ENCODE peak calls at places on chromosomes 13 and 19, in six cellular contexts. X, S, E, F, U and J are unnamed samples.

GRCh38 chr13:23321534-23322241 is 111.8 kb downstream of the SACS start:
- DNase-seq in F (peak; percentile 26), S (no peak), X (no peak), U (peak; percentile 17), E (no peak), J (no peak)

GRCh38 chr13:66506031-66506777 is 723.9 kb downstream of the PCDH9 start:
- DNase-seq in S (no peak), E (no peak), X (no peak), F (no peak), U (no peak), J (no peak)

GRCh38 chr13:41780736-41781708 is 179.9 kb downstream of the VWA8 start:
- DNase-seq in S (no peak), E (no peak), F (no peak), U (no peak), X (no peak), J (no peak)

GRCh38 chr19:2016041-2016807 is 710 bp upstream of the BTBD2 start:
- DNase-seq in X (no peak), U (peak; percentile 84), E (no peak), S (peak; percentile 69), F (peak; percentile 73), J (peak; percentile 75)

GRCh38 chr19:45762870-45763631 is 6.0 kb downstream of the SIX5 start:
- DNase-seq in U (no peak), F (no peak), E (no peak), X (no peak), S (no peak), J (no peak)

GRCh38 chr13:105918842-105919741 is 616.4 kb downstream of the EFNB2 start:
- DNase-seq in S (peak; percentile 54), E (no peak), X (no peak), U (peak; percentile 80), F (peak; percentile 88), J (peak; percentile 6)

GRCh38 chr13:99320693-99321481 is 13.7 kb upstream of the GPR183 start:
- DNase-seq in F (peak; percentile 68), E (no peak), X (no peak), S (no peak), U (no peak), J (no peak)

GRCh38 chr19:28794301-28794700 is 418.6 kb downstream of the UQCRFS1 start:
- DNase-seq in U (no peak), S (no peak), X (no peak), F (no peak), E (no peak), J (no peak)

GRCh38 chr19:588093-588742 is 1.5 kb upstream of the HCN2 start:
- DNase-seq in S (peak; percentile 70), X (peak; percentile 61), F (peak; percentile 69), E (no peak), U (peak; percentile 76), J (peak; percentile 70)

GRCh38 chr13:61255035-61255796 is 160.4 kb downstream of the PCDH20 start:
- DNase-seq in X (no peak), S (no peak), F (peak; percentile 2), E (no peak), U (no peak), J (no peak)

GRCh38 chr13:60062502-60062901 is 101.2 kb downstream of the DIAPH3 start:
- DNase-seq in E (no peak), U (no peak), F (no peak), S (no peak), X (no peak), J (no peak)

GRCh38 chr13:36146513-36147276 is 15.5 kb upstream of the DCLK1 start:
- DNase-seq in X (no peak), E (no peak), U (no peak), S (no peak), F (no peak), J (no peak)

GRCh38 chr13:54383604-54384003 is 1355.0 kb downstream of the OLFM4 start:
- DNase-seq in F (no peak), U (no peak), X (no peak), S (no peak), E (no peak), J (no peak)

GRCh38 chr19:45994456-45994988 is 745 bp upstream of the CCDC61 start:
- DNase-seq in U (no peak), S (no peak), X (no peak), E (no peak), F (no peak), J (no peak)

GRCh38 chr13:77298403-77298802 is 28.5 kb downstream of the MYCBP2 start:
- DNase-seq in U (no peak), X (no peak), F (no peak), S (no peak), E (no peak), J (no peak)

GRCh38 chr19:482186-483041 is 13.9 kb upstream of the MADCAM1 start:
- DNase-seq in U (no peak), X (no peak), F (no peak), S (no peak), E (no peak), J (no peak)

DNA sequence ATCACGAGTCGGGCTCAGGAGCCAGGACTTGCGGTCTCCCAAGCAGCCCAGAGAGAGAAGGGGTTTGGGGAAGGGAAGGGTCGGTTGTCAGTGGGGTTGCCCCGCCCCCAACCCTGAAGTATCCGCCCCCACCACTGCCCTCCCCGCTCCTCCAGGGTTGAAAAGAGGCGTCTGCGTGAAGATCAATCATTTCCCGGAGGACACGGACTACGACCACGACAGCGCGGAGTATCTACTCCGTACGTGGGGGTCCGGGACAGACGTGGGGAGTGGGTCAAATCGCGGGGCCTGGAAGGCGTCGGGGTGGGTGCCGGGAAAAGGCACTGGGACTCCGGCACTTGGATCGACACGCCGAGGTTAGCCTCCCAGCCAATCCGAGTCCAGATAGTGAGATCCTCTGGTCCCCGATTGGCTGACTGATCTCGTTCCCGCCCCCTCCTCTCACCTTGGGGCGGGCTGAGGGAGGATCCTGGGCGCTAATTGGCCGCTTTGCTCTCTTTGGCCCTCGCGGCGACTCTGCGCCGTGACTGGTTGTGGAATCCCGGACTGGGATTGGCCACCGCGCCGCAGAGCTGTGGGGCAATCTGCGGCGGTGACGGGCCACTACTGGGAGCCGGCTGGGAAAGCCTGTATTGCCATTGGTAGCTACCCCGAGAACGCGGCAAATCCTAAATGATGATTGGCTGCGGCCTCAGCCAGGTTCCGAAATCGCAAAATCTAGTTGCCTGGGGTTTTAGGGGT is 13.3 kb upstream of the CACNG6 start:
- DNase-seq in F (peak; percentile 40), U (no peak), X (peak; percentile 90), E (no peak), S (no peak), J (no peak)
- TF ChIP-seq POLR2AphosphoS5 in F (no peak), U (no peak), X (peak; percentile 80), E (no peak), S (no peak), J (no peak)

GRCh38 chr13:48029859-48030258 is 7.7 kb upstream of the NUDT15 start:
- DNase-seq in S (no peak), E (no peak), X (no peak), U (no peak), F (no peak), J (no peak)

DNA sequence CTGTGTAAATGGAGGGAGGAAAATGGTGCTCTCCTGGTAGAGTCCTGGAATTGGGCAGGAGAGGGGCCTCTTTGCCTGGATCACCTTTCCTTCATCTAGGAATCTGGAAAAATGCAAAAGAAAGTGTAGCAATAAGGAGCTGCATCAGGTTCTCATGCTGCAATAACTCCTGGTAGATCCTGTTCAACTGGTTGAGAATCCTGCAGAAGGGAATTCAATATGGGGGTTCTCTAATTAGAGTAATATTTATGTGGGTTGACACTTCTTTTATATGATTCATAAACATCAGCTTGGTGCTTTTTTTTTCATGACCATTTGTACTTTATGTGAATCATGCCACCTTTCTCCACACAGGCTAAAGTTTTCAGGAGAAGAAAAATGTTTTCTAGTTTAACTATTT is 9.5 kb upstream of the NUDT15 start:
- DNase-seq in X (no peak), S (no peak), U (no peak), F (no peak), E (no peak), J (no peak)
- TF ChIP-seq POLR2AphosphoS5 in X (no peak), S (no peak), U (no peak), F (no peak), E (no peak), J (no peak)

DNA sequence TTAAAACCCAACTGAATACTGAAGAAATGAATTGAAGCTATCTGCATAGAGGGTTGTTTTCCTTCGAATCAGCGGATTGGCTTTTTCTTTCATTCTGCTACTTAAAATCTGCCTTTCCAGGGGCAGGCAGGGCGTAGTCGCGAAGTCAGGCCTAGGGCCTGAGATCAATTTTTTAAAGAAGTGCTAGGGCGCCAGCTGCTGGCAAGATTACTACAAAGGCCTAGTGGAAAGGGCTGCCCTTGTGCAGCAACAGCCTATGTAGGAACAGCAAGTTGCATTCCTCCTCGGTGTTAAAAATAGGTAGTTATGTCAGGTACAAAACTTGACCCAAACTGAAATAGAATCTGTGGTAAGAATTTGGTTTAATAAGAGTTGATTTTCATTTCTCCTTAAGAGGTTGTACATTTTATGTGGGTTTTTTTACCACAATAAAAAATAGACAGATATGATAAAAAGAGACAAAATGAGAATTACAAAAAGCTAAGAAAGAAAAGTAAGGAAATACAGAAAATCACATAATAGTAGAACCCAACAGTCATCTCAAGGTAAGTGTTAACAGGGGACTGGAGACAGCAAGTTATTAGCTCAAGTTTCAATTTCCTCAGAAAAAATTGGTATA is 9.5 kb upstream of the URAD start:
- DNase-seq in U (peak; percentile 65), F (peak; percentile 70), E (no peak), X (no peak), S (peak; percentile 54), J (no peak)
- TF ChIP-seq POLR2AphosphoS5 in U (no peak), F (no peak), E (no peak), X (no peak), S (no peak), J (no peak)

GRCh38 chr13:102742506-102742905 is 31.1 kb downstream of the TEX30 start:
- DNase-seq in E (no peak), X (no peak), S (no peak), U (no peak), F (no peak), J (no peak)
- TF ChIP-seq POLR2AphosphoS5 in E (no peak), X (no peak), S (no peak), U (no peak), F (no peak), J (no peak)

GRCh38 chr19:16367269-16367683 is 42.6 kb downstream of the KLF2 start:
- DNase-seq in S (no peak), F (no peak), U (no peak), E (no peak), X (no peak), J (no peak)
- TF ChIP-seq POLR2AphosphoS5 in S (no peak), F (no peak), U (no peak), E (no peak), X (no peak), J (no peak)

DNA sequence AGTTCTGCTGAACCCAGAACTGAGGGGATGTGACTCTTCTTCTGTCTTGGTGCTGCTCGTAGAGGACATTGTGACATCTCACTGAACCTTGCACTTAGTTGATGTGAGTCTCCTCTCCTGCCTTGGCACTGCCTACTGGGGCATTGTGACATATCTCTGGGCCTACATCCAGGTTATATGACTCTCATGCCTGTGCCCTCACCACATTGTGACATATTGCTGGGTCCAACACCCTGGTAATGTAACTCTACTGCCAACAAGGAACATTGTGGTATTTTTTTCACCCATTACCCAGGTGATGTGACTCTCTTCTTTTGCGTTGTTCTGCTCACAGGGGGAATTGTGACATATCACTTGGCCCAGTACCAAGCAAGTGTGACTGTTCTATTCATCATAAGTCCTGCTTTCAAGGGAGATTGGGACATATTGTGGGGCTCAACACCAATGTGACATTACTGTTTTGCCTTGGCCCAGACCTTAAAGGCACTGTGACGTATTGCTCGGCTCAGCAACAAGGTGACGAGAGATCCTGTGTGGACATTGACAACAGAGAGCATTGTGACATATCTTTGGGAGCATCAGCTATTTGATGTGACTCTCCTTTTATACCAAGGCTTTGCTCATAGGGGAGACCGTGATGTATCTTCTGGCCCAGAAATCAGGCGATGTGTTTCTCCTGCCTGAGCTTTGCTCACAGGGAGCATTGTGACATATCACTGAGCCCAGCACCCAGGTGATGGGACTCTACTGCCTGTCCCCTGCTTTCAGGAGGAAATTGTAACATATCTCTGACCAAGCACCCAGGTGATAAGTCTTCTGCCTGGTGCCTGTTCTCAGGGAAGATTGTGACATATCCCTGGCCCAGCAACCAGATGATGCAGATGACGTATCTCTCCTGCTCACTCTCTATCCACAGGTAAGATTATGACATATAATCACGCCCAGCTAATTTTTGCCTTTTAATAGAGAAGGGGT is 12.2 kb upstream of the ZNF429 start:
- DNase-seq in E (no peak), X (no peak), F (no peak), S (no peak), U (no peak), J (no peak)
- TF ChIP-seq POLR2AphosphoS5 in E (no peak), X (no peak), F (no peak), S (no peak), U (no peak), J (no peak)